ENCODE peak calls at places on chromosome 1, in nine cellular contexts. D is IMR-90, H is kidney epithelial cell, O is ovary, E is aorta, Y is adrenal gland, R is HFF-Myc, M is fibroblast of lung, P is skeletal muscle cell. G is an unnamed sample.

GRCh38 chr1:100232156-100232555 is 17.5 kb downstream of the DBT start:
- DNase-seq in Y (no peak), M (no peak), O (no peak), E (no peak), R (no peak), D (no peak), P (no peak), H (no peak), G (no peak)

GRCh38 chr1:221101792-221102191 is 222.5 kb downstream of the HLX start:
- DNase-seq in D (peak), O (no peak), R (no peak), E (no peak), H (peak), M (peak), Y (no peak), P (peak), G (peak)

GRCh38 chr1:76068542-76068941 is 6.0 kb upstream of the ST6GALNAC3 start:
- DNase-seq in M (peak), R (no peak), D (peak), P (no peak), E (no peak), H (no peak), Y (no peak), O (no peak), G (peak)

GRCh38 chr1:211605034-211605433 is 26.1 kb upstream of the SLC30A1 start:
- DNase-seq in O (no peak), E (no peak), P (no peak), D (no peak), M (no peak), R (no peak), Y (no peak), H (no peak), G (no peak)

GRCh38 chr1:165686121-165686970 is 12.0 kb downstream of the ALDH9A1 start:
- DNase-seq in D (no peak), P (no peak), M (no peak), R (no peak), E (no peak), Y (no peak), H (no peak), O (no peak), G (peak)

GRCh38 chr1:192737311-192737710 is 71.5 kb upstream of the RGS2 start:
- DNase-seq in D (peak), R (no peak), O (no peak), Y (no peak), E (no peak), M (no peak), H (no peak), P (no peak), G (peak)

GRCh38 chr1:76669146-76669545 is 198.1 kb upstream of the ST6GALNAC5 start:
- DNase-seq in P (no peak), M (no peak), H (no peak), Y (no peak), E (no peak), D (no peak), O (no peak), R (no peak), G (no peak)

GRCh38 chr1:35451125-35451528 is 106.1 kb downstream of the KIAA0319L start:
- DNase-seq in O (peak), M (peak), Y (peak), D (peak), P (peak), R (peak), E (peak), H (peak), G (peak)

GRCh38 chr1:29708818-29709710 is 472.7 kb downstream of the PTPRU start:
- DNase-seq in Y (no peak), E (no peak), O (no peak), D (peak), R (peak), P (peak), H (no peak), M (peak), G (peak)

GRCh38 chr1:238642231-238642630 is 744.1 kb upstream of the CHRM3 start:
- DNase-seq in R (no peak), O (no peak), M (peak), E (no peak), H (no peak), Y (no peak), D (peak), P (peak), G (peak)

GRCh38 chr1:22121421-22121911 is 21.4 kb downstream of the WNT4 start:
- DNase-seq in Y (no peak), E (no peak), M (no peak), R (no peak), P (no peak), D (no peak), H (no peak), O (no peak), G (no peak)

GRCh38 chr1:17199267-17200044 is 5.5 kb upstream of the PADI1 start:
- DNase-seq in H (no peak), P (no peak), O (no peak), R (no peak), M (peak), Y (no peak), D (peak), E (no peak), G (no peak)

GRCh38 chr1:53183277-53183990 is 13.2 kb upstream of the CPT2 start:
- DNase-seq in M (no peak), D (peak), O (peak), H (no peak), E (no peak), R (peak), Y (no peak), P (no peak), G (peak)

GRCh38 chr1:1900883-1901640 is 10.2 kb upstream of the GNB1 start:
- DNase-seq in M (no peak), H (no peak), D (no peak), P (no peak), O (no peak), Y (no peak), E (no peak), R (no peak), G (no peak)

GRCh38 chr1:218851601-218852000 is 322.1 kb upstream of the LYPLAL1 start:
- DNase-seq in R (no peak), O (no peak), M (peak), Y (no peak), D (peak), P (no peak), E (no peak), H (no peak), G (no peak)

GRCh38 chr1:48977273-48977672 is 200.6 kb upstream of the BEND5 start:
- DNase-seq in O (no peak), D (no peak), H (no peak), Y (no peak), R (no peak), P (no peak), E (no peak), M (no peak), G (no peak)

GRCh38 chr1:116856312-116856711 is 53.4 kb upstream of the PTGFRN start:
- DNase-seq in P (no peak), M (no peak), R (no peak), Y (no peak), E (no peak), D (no peak), H (no peak), O (no peak), G (no peak)

GRCh38 chr1:23556661-23557470 is 2.4 kb downstream of the ID3 start:
- DNase-seq in P (no peak), Y (no peak), O (no peak), M (peak), D (peak), R (no peak), E (no peak), H (no peak), G (peak)

GRCh38 chr1:228089520-228090380 is 7.2 kb downstream of the ARF1 start:
- DNase-seq in E (no peak), P (no peak), R (no peak), Y (peak), D (no peak), H (no peak), O (no peak), M (no peak), G (no peak)

GRCh38 chr1:188937965-188938551 is 1539.6 kb downstream of the BRINP3 start:
- DNase-seq in M (peak), Y (no peak), P (no peak), D (peak), E (no peak), H (no peak), O (no peak), R (no peak), G (no peak)

GRCh38 chr1:32759521-32759980 is 57.0 kb upstream of the SYNC start:
- DNase-seq in H (no peak), D (no peak), R (no peak), E (no peak), M (no peak), O (peak), P (no peak), Y (no peak), G (no peak)

GRCh38 chr1:153777648-153778047 is 2.4 kb downstream of the SLC27A3 start:
- DNase-seq in D (peak), E (peak), Y (peak), O (peak), H (no peak), M (peak), P (no peak), R (no peak), G (no peak)

GRCh38 chr1:233294991-233295774 is at the start of gene PCNX2:
- DNase-seq in R (peak), D (peak), O (peak), M (peak), H (peak), Y (peak), P (peak), E (peak), G (peak)

GRCh38 chr1:24643362-24644346 is 552 bp downstream of the SRRM1 start:
- DNase-seq in H (no peak), M (peak), Y (peak), O (no peak), P (no peak), D (no peak), E (peak), R (no peak), G (peak)

GRCh38 chr1:62317021-62317768 is 2.0 kb downstream of the KANK4 start:
- DNase-seq in H (no peak), Y (no peak), D (no peak), R (no peak), E (no peak), P (no peak), M (no peak), O (no peak), G (no peak)

GRCh38 chr1:93029317-93029716 is 49.8 kb upstream of the MTF2 start:
- DNase-seq in M (no peak), Y (no peak), D (no peak), E (no peak), P (no peak), R (peak), O (no peak), H (no peak), G (no peak)

GRCh38 chr1:174262747-174263241 is 103.5 kb downstream of the RABGAP1L start:
- DNase-seq in R (peak), Y (no peak), D (peak), E (no peak), O (no peak), M (peak), P (peak), H (peak), G (peak)

GRCh38 chr1:244163861-244164562 is 112.9 kb downstream of the ZBTB18 start:
- DNase-seq in R (peak), Y (peak), O (no peak), E (no peak), M (peak), D (peak), H (peak), P (peak), G (peak)

GRCh38 chr1:200379431-200379755 is 30.4 kb downstream of the ZNF281 start:
- DNase-seq in Y (no peak), P (peak), M (peak), H (peak), E (no peak), O (no peak), R (peak), D (peak), G (peak)

GRCh38 chr1:156928043-156928602 is 7.7 kb downstream of the LRRC71 start:
- DNase-seq in R (no peak), D (no peak), H (no peak), O (no peak), P (no peak), Y (no peak), E (no peak), M (no peak), G (no peak)
- H3K4me3 ChIP-seq in R (no peak), D (no peak), H (no peak), O (no peak), P (no peak), Y (no peak), E (no peak), M (no peak), G (no peak)

GRCh38 chr1:161187311-161187710 is 10.0 kb upstream of the B4GALT3 start:
- DNase-seq in R (no peak), Y (no peak), E (peak), D (no peak), O (no peak), P (no peak), H (no peak), M (no peak), G (no peak)

GRCh38 chr1:161185282-161185682 is 8.0 kb upstream of the B4GALT3 start:
- DNase-seq in D (peak), E (peak), Y (peak), R (peak), H (no peak), O (no peak), M (peak), P (peak), G (peak)

GRCh38 chr1:161189036-161189435 is 9.8 kb downstream of the ADAMTS4 start:
- DNase-seq in E (peak), P (no peak), D (no peak), R (no peak), Y (no peak), O (no peak), M (no peak), H (no peak), G (no peak)

GRCh38 chr1:161188381-161188780 is 10.5 kb downstream of the ADAMTS4 start:
- DNase-seq in Y (no peak), D (no peak), P (no peak), H (no peak), E (no peak), O (no peak), R (no peak), M (no peak), G (no peak)

GRCh38 chr1:161185732-161186311 is 8.5 kb upstream of the B4GALT3 start:
- DNase-seq in D (no peak), Y (no peak), M (no peak), H (no peak), O (no peak), P (no peak), R (no peak), E (peak), G (no peak)
- H3K4me3 ChIP-seq in D (no peak), Y (no peak), M (no peak), H (no peak), O (no peak), P (no peak), R (no peak), E (no peak), G (no peak)

GRCh38 chr1:119429687-119430086 is 14.7 kb downstream of the HSD3B2 start:
- DNase-seq in Y (no peak), O (no peak), H (no peak), D (no peak), P (no peak), M (no peak), R (no peak), E (no peak), G (no peak)
- H3K4me3 ChIP-seq in Y (no peak), O (no peak), H (no peak), D (no peak), P (no peak), M (no peak), R (no peak), E (no peak), G (no peak)

GRCh38 chr1:26170472-26170821 is 739 bp downstream of the ZNF593 start:
- DNase-seq in O (no peak), E (no peak), Y (no peak), R (no peak), P (no peak), M (no peak), H (no peak), D (no peak), G (no peak)

GRCh38 chr1:26169669-26170471 is at the start of gene ZNF593:
- DNase-seq in Y (peak), O (peak), E (peak), M (peak), D (peak), R (peak), H (peak), P (peak), G (peak)

GRCh38 chr1:26166719-26167281 is 2.0 kb downstream of the C1orf232 start:
- DNase-seq in R (no peak), O (no peak), H (no peak), E (no peak), Y (no peak), D (no peak), M (no peak), P (no peak), G (no peak)

GRCh38 chr1:26169201-26169600 is 438 bp upstream of the C1orf232 start:
- DNase-seq in D (no peak), H (no peak), O (no peak), Y (no peak), R (no peak), M (no peak), E (no peak), P (no peak), G (no peak)

GRCh38 chr1:26168410-26169167 is at the start of gene C1orf232:
- DNase-seq in M (no peak), O (peak), P (no peak), H (no peak), R (no peak), D (no peak), Y (no peak), E (no peak), G (no peak)
- H3K4me3 ChIP-seq in M (peak), O (peak), P (peak), H (peak), R (peak), D (peak), Y (peak), E (peak), G (peak)

DNA sequence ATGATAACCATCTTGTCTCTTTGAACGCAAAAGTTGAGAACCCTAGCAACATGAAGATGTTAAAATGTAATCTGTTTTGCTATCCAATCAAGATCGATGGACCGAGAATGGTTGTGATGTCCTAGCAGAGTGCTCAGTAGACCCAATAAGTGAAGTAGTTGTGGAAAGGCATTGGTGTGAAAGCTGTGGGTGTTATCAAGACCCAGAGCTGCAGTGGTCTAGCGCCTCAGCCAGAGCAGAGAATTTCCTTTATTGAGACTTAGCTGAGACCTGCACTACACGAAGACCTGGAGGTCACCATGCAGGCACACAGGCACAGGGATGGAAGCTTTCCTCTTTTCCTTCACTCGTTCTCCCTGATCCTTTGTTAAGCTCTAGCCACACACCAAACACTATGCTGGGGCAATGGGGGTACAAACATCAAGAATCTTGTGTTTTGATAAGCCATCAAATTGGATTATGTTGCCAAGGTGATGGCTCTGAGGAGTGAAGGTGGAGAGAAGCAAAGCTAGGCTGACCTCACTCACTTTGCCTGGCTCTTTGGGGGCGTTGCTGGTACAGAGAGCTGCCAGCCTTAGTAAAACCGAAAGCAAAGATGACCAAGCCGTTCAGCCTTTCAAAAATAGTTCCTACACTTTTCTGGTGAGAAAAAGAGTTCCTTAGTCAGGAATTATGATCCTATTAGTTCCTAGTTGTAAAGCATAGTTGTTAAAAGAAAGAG is 24.1 kb downstream of the METTL13 start:
- DNase-seq in M (no peak), Y (peak), R (no peak), E (no peak), D (no peak), P (no peak), H (no peak), O (no peak), G (peak)
- H3K4me3 ChIP-seq in M (no peak), Y (no peak), R (no peak), E (peak), D (no peak), P (no peak), H (no peak), O (no peak), G (peak)

DNA sequence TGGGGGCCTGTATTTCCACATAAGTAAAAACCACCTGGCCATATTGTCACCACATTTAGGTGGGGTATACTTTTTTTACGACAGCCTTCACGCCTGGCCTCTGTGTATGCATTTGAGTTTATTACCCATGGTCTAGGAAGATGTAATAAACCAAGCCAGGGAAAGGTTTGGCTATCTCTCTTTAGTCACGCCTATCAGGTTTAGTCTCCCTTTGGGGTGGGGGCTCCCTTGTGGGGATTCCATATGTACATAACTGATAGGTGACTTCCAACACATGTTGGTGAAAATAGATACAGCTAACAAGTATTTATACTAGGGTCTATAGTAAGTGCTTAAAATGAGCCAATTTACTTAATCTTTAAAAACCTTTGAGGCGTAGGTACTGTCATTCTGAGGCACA is 4.2 kb downstream of the YBX1 start:
- DNase-seq in D (no peak), M (no peak), E (no peak), H (no peak), O (no peak), Y (no peak), P (no peak), R (no peak), G (no peak)
- H3K4me3 ChIP-seq in D (no peak), M (no peak), E (no peak), H (no peak), O (no peak), Y (no peak), P (no peak), R (peak), G (no peak)